ENCODE peak calls at places on chromosomes 5 and 9, in five cellular contexts. A is astrocyte, P is HepG2, I is stomach, J is upper lobe of right lung. S is an unnamed sample.
A peak's percentile ranks its signal among the peaks of the same experiment; 100 is the strongest.

GRCh38 chr9:133524146-133524545 is 613 bp downstream of the MYMK start:
- DNase-seq in P (no peak), A (no peak), I (no peak), J (no peak), S (no peak)

GRCh38 chr9:34158362-34158869 is 20.4 kb upstream of the UBAP1 start:
- DNase-seq in P (peak; percentile 79), I (no peak), A (peak; percentile 97), J (no peak), S (peak; percentile 100)

GRCh38 chr5:1010181-1010510 is 1.5 kb downstream of the NKD2 start:
- DNase-seq in P (peak; percentile 56), J (no peak), I (no peak), A (no peak), S (no peak)

GRCh38 chr9:97038909-97039781 is at the start of gene CTSV:
- DNase-seq in A (peak; percentile 66), P (peak; percentile 71), J (peak; percentile 93), I (peak; percentile 95), S (peak; percentile 82)

GRCh38 chr5:139852696-139853095 is 57.1 kb downstream of the PSD2 start:
- DNase-seq in P (no peak), I (no peak), A (no peak), J (peak; percentile 56), S (no peak)

GRCh38 chr5:101943784-101944183 is 352.3 kb downstream of the SLCO4C1 start:
- DNase-seq in J (no peak), A (no peak), I (no peak), P (no peak), S (peak; percentile 55)

GRCh38 chr5:71839049-71839834 is 120.2 kb downstream of the CARTPT start:
- DNase-seq in P (no peak), I (no peak), J (no peak), A (no peak), S (no peak)

GRCh38 chr9:91921371-91921770 is 28.7 kb downstream of the ROR2 start:
- DNase-seq in A (no peak), I (peak; percentile 10), P (no peak), J (no peak), S (no peak)

GRCh38 chr5:75052461-75053285 is at the start of gene GCNT4:
- DNase-seq in A (peak; percentile 38), P (no peak), J (peak; percentile 84), I (peak; percentile 52), S (no peak)

DNA sequence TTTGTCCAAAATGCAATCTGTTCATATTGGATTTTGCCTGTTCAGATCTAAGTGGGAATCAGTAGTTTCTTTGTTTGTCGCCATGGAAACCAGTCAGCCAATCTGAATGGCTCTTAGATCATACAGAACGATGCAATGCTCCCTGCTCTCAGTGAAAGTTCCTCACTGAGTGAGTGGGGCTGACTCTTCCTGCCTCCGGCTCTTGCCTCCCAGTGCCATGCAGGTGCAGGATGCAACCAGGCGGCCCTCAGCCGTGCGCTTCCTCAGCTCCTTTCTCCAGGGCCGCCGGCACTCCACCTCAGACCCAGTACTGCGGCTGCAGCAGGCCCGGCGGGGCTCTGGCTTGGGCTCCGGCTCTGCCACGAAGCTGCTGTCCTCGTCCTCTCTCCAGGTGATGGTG is at the start of gene PTPDC1:
- DNase-seq in J (no peak), A (peak; percentile 66), P (peak; percentile 35), I (no peak), S (peak; percentile 22)
- H3K4me3 ChIP-seq in J (no peak within 1 kb of the TSS), A (no peak within 1 kb of the TSS), P (no peak within 1 kb of the TSS), I (no peak within 1 kb of the TSS), S (no peak within 1 kb of the TSS)

DNA sequence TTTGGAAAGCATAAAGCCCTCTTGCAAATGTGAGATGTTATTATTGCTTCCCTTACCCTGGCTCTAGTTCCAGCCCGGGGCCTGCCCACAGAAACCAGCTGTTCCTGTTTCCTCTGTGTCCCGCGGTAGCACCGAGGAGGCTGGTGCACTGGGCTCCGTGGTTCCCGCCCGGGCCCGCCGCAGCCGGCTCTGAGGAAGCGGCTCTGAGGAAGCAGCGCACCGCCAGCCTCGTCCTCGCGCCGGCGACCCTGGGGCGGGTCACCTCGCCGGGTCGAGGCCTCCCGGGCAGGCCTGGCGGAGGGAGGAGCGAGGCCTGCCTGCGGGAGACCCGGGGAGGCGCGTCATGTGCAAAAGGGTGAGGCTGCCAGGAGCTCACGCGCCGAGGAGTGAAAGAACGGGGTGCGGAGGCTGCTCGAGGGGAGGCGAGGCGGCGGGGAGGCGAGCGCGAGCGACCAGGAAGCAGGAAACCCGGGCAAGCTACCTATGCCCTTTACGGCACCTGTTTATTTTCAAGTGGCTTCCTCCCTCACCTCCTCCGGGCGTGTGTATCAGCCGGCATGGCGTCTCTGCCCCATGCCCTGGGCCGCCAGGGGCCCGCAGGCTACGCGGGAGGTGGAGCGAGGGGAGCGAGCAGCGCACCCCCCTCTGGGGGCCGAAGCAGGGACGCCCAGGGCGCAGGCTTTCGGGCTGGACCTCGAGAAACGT is 61.3 kb upstream of the MEGF10 start:
- DNase-seq in P (no peak), I (peak; percentile 61), J (peak; percentile 87), A (no peak), S (no peak)
- TF ChIP-seq CTCF in P (no peak), I (no peak), J (peak; percentile 17), A (no peak), S (peak; percentile 2)

GRCh38 chr9:114341991-114342390 is 12.3 kb downstream of the ORM2 start:
- DNase-seq in P (no peak), A (no peak), J (no peak), I (no peak), S (no peak)

GRCh38 chr9:114344188-114344566 is 14.5 kb downstream of the ORM2 start:
- DNase-seq in P (no peak), I (no peak), A (no peak), J (peak; percentile 37), S (no peak)

GRCh38 chr9:114344692-114345091 is 15.0 kb downstream of the ORM2 start:
- DNase-seq in J (no peak), A (no peak), I (no peak), P (no peak), S (no peak)

GRCh38 chr9:114342755-114343440 is 13.2 kb downstream of the ORM2 start:
- DNase-seq in I (no peak), J (peak; percentile 15), A (no peak), P (no peak), S (no peak)

DNA sequence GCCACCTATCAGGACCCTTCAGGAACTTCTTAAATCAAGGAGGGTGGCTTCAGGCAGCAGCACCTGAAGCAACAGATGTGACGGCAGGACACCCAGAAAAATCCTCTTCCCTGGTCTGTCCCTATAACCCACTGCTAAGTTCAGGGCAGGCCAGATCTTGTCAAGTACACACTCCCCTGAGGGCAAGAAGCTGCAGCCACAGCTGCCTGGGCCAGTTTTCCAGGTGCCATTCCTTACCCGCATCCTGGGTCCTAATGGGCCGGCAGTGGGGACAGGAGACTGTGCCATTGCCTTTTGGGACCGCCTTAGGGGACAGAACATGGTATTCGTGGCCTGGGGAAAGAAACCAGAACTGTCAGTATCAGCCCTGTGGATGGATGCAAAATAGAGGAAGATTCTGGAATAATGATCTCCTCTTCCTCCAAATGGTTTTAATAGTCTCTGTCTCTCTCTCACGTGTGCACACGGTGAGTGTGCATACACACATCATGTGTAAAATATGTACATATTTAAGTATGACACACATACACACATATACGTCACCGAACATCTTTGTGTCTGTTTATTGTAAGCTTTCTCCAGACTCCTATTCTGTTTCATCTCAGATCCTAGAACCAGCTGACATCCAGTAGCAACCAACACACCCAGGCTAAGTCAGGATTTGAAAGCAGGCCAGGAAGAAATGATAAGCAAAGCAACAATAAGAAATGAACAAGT is 14.0 kb downstream of the ORM2 start:
- DNase-seq in J (no peak), A (no peak), P (no peak), I (no peak), S (peak; percentile 55)
- H3K36me3 ChIP-seq in J (peaks cover 96% of the 10 kb centered on the region), A (peaks cover 18% of the 10 kb centered on the region), P (peaks cover 15% of the 10 kb centered on the region), I (peaks cover 100% of the 10 kb centered on the region), S (peaks cover 7% of the 10 kb centered on the region)

GRCh38 chr9:80881946-80882345 is 807.4 kb downstream of the TLE1 start:
- DNase-seq in I (no peak), J (no peak), A (no peak), P (no peak), S (no peak)

GRCh38 chr9:80885894-80886293 is 803.5 kb downstream of the TLE1 start:
- DNase-seq in I (no peak), A (no peak), J (no peak), P (no peak), S (peak; percentile 8)

GRCh38 chr9:80878556-80878955 is 810.8 kb downstream of the TLE1 start:
- DNase-seq in P (no peak), A (peak; percentile 73), I (no peak), J (no peak), S (no peak)

GRCh38 chr9:80884180-80884579 is 805.2 kb downstream of the TLE1 start:
- DNase-seq in J (no peak), P (no peak), I (no peak), A (no peak), S (no peak)

GRCh38 chr9:80881350-80881749 is 808.0 kb downstream of the TLE1 start:
- DNase-seq in A (no peak), I (no peak), J (no peak), P (no peak), S (no peak)
- H3K4me3 ChIP-seq in A (no peak overlapping the region), I (no peak overlapping the region), J (no peak overlapping the region), P (no peak overlapping the region), S (no peak overlapping the region)

GRCh38 chr5:141863569-141864178 is 14.5 kb downstream of the PCDH1 start:
- DNase-seq in P (no peak), A (no peak), J (no peak), I (no peak), S (no peak)
- TF ChIP-seq CTCF in P (no peak), A (no peak), J (no peak), I (no peak), S (no peak)

GRCh38 chr9:80615964-80616363 is 1044.2 kb downstream of the TLE4 start:
- DNase-seq in P (no peak), J (no peak), I (no peak), A (peak; percentile 47), S (no peak)
- H3K36me3 ChIP-seq in P (no peaks in the 10 kb centered on the region), J (no peaks in the 10 kb centered on the region), I (no peaks in the 10 kb centered on the region), A (no peaks in the 10 kb centered on the region), S (no peaks in the 10 kb centered on the region)

GRCh38 chr9:136095028-136095494 is at the start of gene NACC2:
- DNase-seq in A (peak; percentile 41), J (peak; percentile 90), I (peak; percentile 79), P (no peak), S (peak; percentile 28)

GRCh38 chr9:136092741-136093140 is 2.3 kb downstream of the NACC2 start:
- DNase-seq in P (no peak), A (no peak), I (no peak), J (no peak), S (no peak)

GRCh38 chr9:136093331-136093986 is 1.6 kb downstream of the NACC2 start:
- DNase-seq in J (no peak), A (no peak), I (peak; percentile 54), P (no peak), S (no peak)

GRCh38 chr9:136095495-136096058 is 488 bp upstream of the NACC2 start:
- DNase-seq in A (no peak), P (no peak), I (peak; percentile 45), J (no peak), S (no peak)

GRCh38 chr9:136093995-136094881 is 851 bp downstream of the NACC2 start:
- DNase-seq in J (peak; percentile 92), P (peak; percentile 72), A (peak; percentile 42), I (peak; percentile 69), S (peak; percentile 18)
- H3K4me3 ChIP-seq in J (peak overlapping the region; percentile 84), P (peak overlapping the region; percentile 74), A (peak overlapping the region; percentile 66), I (peak overlapping the region; percentile 88), S (peak overlapping the region; percentile 79)

S was measured in bronchial epithelial cell.